ENCODE peak calls at places on chromosomes 1 and 21, in ten cellular contexts. N is cerebellar cortex, A is SHP77 treated with DMSO at 0.1 percent for 48 hours, W is mucosa of gallbladder, F is epithelial cell of esophagus, U is esophagus muscularis mucosa, M is endothelial cell, I is head of caudate nucleus, D is iris pigment epithelial cell, S is NCI-H1092. H is an unnamed sample.

GRCh38 chr1:67684526-67685066 is 405 bp upstream of the GADD45A start:
- DNase-seq in N (no peak), A (no peak), W (no peak), F (no peak), U (no peak), M (no peak), I (no peak), D (no peak), S (no peak), H (no peak)

GRCh38 chr1:223742861-223743517 is 30.6 kb downstream of the CAPN2 start:
- DNase-seq in N (no peak), A (peak), W (no peak), F (no peak), U (no peak), M (no peak), I (no peak), D (no peak), S (peak), H (no peak)

GRCh38 chr1:5859766-5860165 is 132.5 kb downstream of the NPHP4 start:
- DNase-seq in N (no peak), A (no peak), W (no peak), F (no peak), U (no peak), M (no peak), I (no peak), D (no peak), S (no peak), H (no peak)

GRCh38 chr1:211698161-211699026 is 23.0 kb upstream of the NEK2 start:
- DNase-seq in N (peak), A (peak), W (peak), F (peak), U (no peak), M (peak), I (peak), D (peak), S (peak), H (no peak)

GRCh38 chr1:230621290-230622022 is 20.8 kb upstream of the COG2 start:
- DNase-seq in N (no peak), A (peak), W (no peak), F (no peak), U (no peak), M (no peak), I (no peak), D (no peak), S (no peak), H (no peak)

GRCh38 chr1:232988572-232989040 is 38.2 kb downstream of the NTPCR start:
- DNase-seq in N (no peak), A (no peak), W (no peak), F (peak), U (no peak), M (no peak), I (peak), D (peak), S (no peak), H (no peak)

GRCh38 chr1:220296941-220297460 is 24.7 kb upstream of the RAB3GAP2 start:
- DNase-seq in N (no peak), A (no peak), W (no peak), F (no peak), U (no peak), M (no peak), I (no peak), D (peak), S (no peak), H (no peak)

GRCh38 chr1:35143737-35144508 is 49.0 kb downstream of the SFPQ start:
- DNase-seq in N (no peak), A (no peak), W (no peak), F (no peak), U (no peak), M (no peak), I (no peak), D (no peak), S (no peak), H (no peak)

GRCh38 chr21:25980710-25981109 is 189.9 kb downstream of the APP start:
- DNase-seq in N (no peak), A (no peak), W (no peak), F (peak), U (no peak), M (no peak), I (no peak), D (no peak), S (no peak), H (no peak)

GRCh38 chr1:3317456-3317855 is 137.0 kb upstream of the ARHGEF16 start:
- DNase-seq in N (no peak), A (no peak), W (no peak), F (no peak), U (no peak), M (no peak), I (no peak), D (no peak), S (no peak), H (no peak)

GRCh38 chr1:97488505-97488904 is 432.3 kb downstream of the DPYD start:
- DNase-seq in N (no peak), A (no peak), W (no peak), F (peak), U (no peak), M (no peak), I (no peak), D (no peak), S (no peak), H (no peak)

GRCh38 chr1:84615785-84616184 is 41.5 kb upstream of the CTBS start:
- DNase-seq in N (no peak), A (no peak), W (no peak), F (no peak), U (no peak), M (no peak), I (no peak), D (no peak), S (no peak), H (no peak)

GRCh38 chr1:55848906-55849305 is 633.7 kb upstream of the USP24 start:
- DNase-seq in N (no peak), A (no peak), W (no peak), F (peak), U (no peak), M (peak), I (no peak), D (peak), S (no peak), H (no peak)

GRCh38 chr21:45511007-45511406 is 31.2 kb downstream of the SLC19A1 start:
- DNase-seq in N (no peak), A (no peak), W (no peak), F (no peak), U (no peak), M (no peak), I (no peak), D (no peak), S (no peak), H (no peak)

GRCh38 chr1:16078925-16079656 is 5.6 kb upstream of the FAM131C start:
- DNase-seq in N (peak), A (peak), W (peak), F (peak), U (peak), M (peak), I (peak), D (peak), S (peak), H (no peak)

GRCh38 chr1:180486092-180486491 is 16.3 kb downstream of the ACBD6 start:
- DNase-seq in N (no peak), A (no peak), W (no peak), F (no peak), U (no peak), M (no peak), I (no peak), D (no peak), S (peak), H (no peak)

GRCh38 chr1:214439352-214440119 is 111.9 kb downstream of the PTPN14 start:
- DNase-seq in N (no peak), A (peak), W (peak), F (peak), U (no peak), M (no peak), I (no peak), D (peak), S (no peak), H (no peak)

GRCh38 chr1:205073511-205073910 is 10.7 kb downstream of the TMEM81 start:
- DNase-seq in N (no peak), A (no peak), W (no peak), F (peak), U (no peak), M (no peak), I (no peak), D (no peak), S (no peak), H (no peak)

GRCh38 chr1:153881764-153882163 is 41.0 kb downstream of the GATAD2B start:
- DNase-seq in N (peak), A (peak), W (no peak), F (no peak), U (no peak), M (no peak), I (no peak), D (peak), S (peak), H (no peak)

GRCh38 chr1:18249691-18250090 is 142.1 kb downstream of the IGSF21 start:
- DNase-seq in N (peak), A (no peak), W (no peak), F (no peak), U (no peak), M (no peak), I (no peak), D (no peak), S (peak), H (no peak)

GRCh38 chr1:161038523-161039153 is at the start of gene TSTD1:
- DNase-seq in N (no peak), A (peak), W (peak), F (peak), U (no peak), M (peak), I (peak), D (peak), S (peak), H (no peak)

GRCh38 chr21:25960423-25960822 is 210.1 kb downstream of the APP start:
- DNase-seq in N (no peak), A (no peak), W (no peak), F (no peak), U (no peak), M (peak), I (no peak), D (no peak), S (no peak), H (no peak)

GRCh38 chr21:35357041-35357780 is 308.1 kb upstream of the RUNX1 start:
- DNase-seq in N (no peak), A (no peak), W (no peak), F (peak), U (no peak), M (no peak), I (no peak), D (no peak), S (no peak), H (no peak)

GRCh38 chr1:229364216-229365065 is 21.6 kb upstream of the CCSAP start:
- DNase-seq in N (peak), A (no peak), W (no peak), F (no peak), U (no peak), M (no peak), I (no peak), D (no peak), S (no peak), H (no peak)

GRCh38 chr1:91104712-91105111 is 82.9 kb upstream of the ZNF644 start:
- DNase-seq in N (no peak), A (no peak), W (no peak), F (no peak), U (no peak), M (no peak), I (no peak), D (no peak), S (no peak), H (no peak)

GRCh38 chr1:183069562-183070216 is 46.5 kb downstream of the LAMC1 start:
- DNase-seq in N (peak), A (no peak), W (peak), F (peak), U (no peak), M (no peak), I (no peak), D (no peak), S (peak), H (no peak)

GRCh38 chr1:30834249-30834648 is 74.3 kb downstream of the SDC3 start:
- DNase-seq in N (no peak), A (no peak), W (no peak), F (no peak), U (no peak), M (no peak), I (no peak), D (no peak), S (no peak), H (no peak)

H was measured in GM04503.